ENCODE peak calls at places on chromosome 1, in seven cellular contexts. O is ovary, K is prostate gland, C is body of pancreas, R is uterus, M is breast epithelium, B is HCT116. X is an unnamed sample. For H3K36me3, the result is how much of the 10 kb centered on the place peaks cover.

GRCh38 chr1:15959424-15959823 is 16.5 kb downstream of the ZBTB17 start:
- DNase-seq in M (no peak), C (no peak), B (no peak), R (no peak), O (no peak), K (no peak), X (no peak)

GRCh38 chr1:109185990-109186703 is 27.6 kb upstream of the SARS1 start:
- DNase-seq in B (no peak), M (no peak), K (no peak), R (no peak), O (no peak), C (no peak), X (peak)

GRCh38 chr1:206578959-206579358 is 33.3 kb downstream of the EIF2D start:
- DNase-seq in K (no peak), M (no peak), C (no peak), O (no peak), B (no peak), R (no peak), X (no peak)

GRCh38 chr1:6007318-6008083 is 15.3 kb upstream of the NPHP4 start:
- DNase-seq in M (no peak), C (no peak), B (no peak), R (no peak), O (no peak), K (no peak), X (no peak)

GRCh38 chr1:155929057-155929456 is 5.2 kb downstream of the KHDC4 start:
- DNase-seq in C (no peak), M (no peak), R (no peak), B (no peak), O (no peak), K (no peak), X (no peak)

GRCh38 chr1:223269006-223269405 is 95.0 kb downstream of the SUSD4 start:
- DNase-seq in K (no peak), R (no peak), M (no peak), C (no peak), O (no peak), B (no peak), X (no peak)

GRCh38 chr1:201336711-201337450 is 40.6 kb downstream of the TNNT2 start:
- DNase-seq in M (no peak), O (no peak), R (no peak), K (no peak), B (no peak), C (no peak), X (no peak)

GRCh38 chr1:150836129-150836773 is 28.2 kb upstream of the CTSK start:
- DNase-seq in K (no peak), B (no peak), M (no peak), O (no peak), C (no peak), R (no peak), X (peak)

GRCh38 chr1:55329826-55330432 is 114.8 kb upstream of the USP24 start:
- DNase-seq in O (no peak), K (no peak), C (no peak), B (no peak), M (no peak), R (no peak), X (no peak)

GRCh38 chr1:64936958-64937357 is 29.4 kb downstream of the JAK1 start:
- DNase-seq in B (no peak), C (peak), R (no peak), O (no peak), K (no peak), M (no peak), X (no peak)

GRCh38 chr1:222926566-222926965 is 111.7 kb downstream of the DISP1 start:
- DNase-seq in B (no peak), K (no peak), C (no peak), R (no peak), O (no peak), M (no peak), X (no peak)

GRCh38 chr1:6494627-6495026 is 3.2 kb upstream of the PLEKHG5 start:
- DNase-seq in O (no peak), R (no peak), B (no peak), C (no peak), M (no peak), K (no peak), X (no peak)

GRCh38 chr1:18948913-18949688 is 7.4 kb downstream of the IFFO2 start:
- DNase-seq in B (no peak), K (peak), C (peak), R (peak), O (peak), M (peak), X (peak)

GRCh38 chr1:28456078-28456477 is 49.8 kb upstream of the RCC1 start:
- DNase-seq in R (no peak), C (no peak), O (no peak), B (no peak), M (no peak), K (no peak), X (no peak)

GRCh38 chr1:178725603-178726517 is 816 bp downstream of the RALGPS2 start:
- DNase-seq in C (peak), M (peak), K (peak), O (peak), B (peak), R (peak), X (peak)
- TF ChIP-seq POLR2A in C (peak), M (no peak), K (peak), O (no peak), B (no peak), R (no peak), X (no peak)

GRCh38 chr1:38899560-38899959 is 18.2 kb upstream of the GJA9 start:
- DNase-seq in O (no peak), R (no peak), M (no peak), K (no peak), B (no peak), C (no peak), X (no peak)
- H3K36me3 ChIP-seq in O (under half), R (under half), M (under half), K (under half), B (under half), C (under half), X (under half)

GRCh38 chr1:1616838-1617237 is 1.5 kb downstream of the MIB2 start:
- DNase-seq in B (no peak), R (no peak), C (no peak), M (no peak), O (peak), K (no peak), X (no peak)

GRCh38 chr1:1616045-1616821 is 933 bp downstream of the MIB2 start:
- DNase-seq in B (no peak), K (peak), R (no peak), O (no peak), M (no peak), C (peak), X (peak)

GRCh38 chr1:1614954-1615255 is 395 bp upstream of the MIB2 start:
- DNase-seq in O (no peak), M (no peak), B (no peak), C (no peak), K (no peak), R (no peak), X (no peak)

GRCh38 chr1:1614204-1614953 is 921 bp upstream of the MIB2 start:
- DNase-seq in K (no peak), R (no peak), O (peak), C (peak), M (no peak), B (no peak), X (peak)

DNA sequence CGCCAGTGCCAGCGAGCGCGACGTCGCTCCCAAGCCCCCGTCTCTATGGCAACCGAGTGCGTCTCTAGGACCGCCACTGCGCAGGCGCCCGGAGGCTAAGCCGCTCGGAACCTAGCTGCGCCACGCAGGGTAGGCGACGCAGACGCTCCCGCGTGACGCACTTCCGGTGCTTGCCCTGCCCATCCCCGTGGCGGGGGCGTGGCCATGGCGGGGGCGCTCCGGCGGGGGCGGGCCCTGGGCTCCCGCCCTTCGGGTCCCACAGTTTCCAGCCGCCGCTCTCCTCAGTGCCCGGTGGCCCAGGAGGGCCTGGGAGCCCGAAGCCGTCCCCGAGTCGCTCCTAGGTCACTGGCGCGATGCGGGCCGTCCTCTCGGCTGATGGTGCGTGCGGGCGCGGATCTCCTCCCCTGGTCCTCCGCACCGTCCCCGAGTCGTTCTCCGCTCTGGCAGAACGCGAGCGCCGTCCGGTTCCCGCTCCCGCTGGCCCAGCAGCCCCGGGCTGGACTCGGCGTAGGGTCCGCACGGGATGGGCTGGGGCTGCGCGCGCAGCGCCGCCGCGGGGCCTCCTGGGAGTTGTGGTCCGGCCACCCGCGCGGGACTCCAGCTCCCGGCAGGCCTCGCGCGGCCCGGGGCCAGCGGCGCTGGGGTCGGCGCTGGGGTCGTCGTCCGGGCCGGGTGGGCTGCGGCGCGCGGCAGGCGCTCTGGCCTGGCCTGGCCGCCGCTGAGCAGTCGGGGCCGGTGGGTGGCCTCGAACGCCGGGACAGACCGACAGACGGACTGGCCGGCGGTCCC is at the start of gene MIB2:
- DNase-seq in R (peak), C (peak), B (peak), O (peak), M (peak), K (peak), X (peak)
- TF ChIP-seq POLR2A in R (no peak), C (peak), B (peak), O (peak), M (peak), K (peak), X (peak)

GRCh38 chr1:204575221-204576190 is 59.3 kb downstream of the MDM4 start:
- DNase-seq in M (no peak), K (no peak), C (no peak), R (no peak), B (no peak), O (no peak), X (no peak)
- H3K36me3 ChIP-seq in M (under half), K (under half), C (under half), R (under half), B (under half), O (under half), X (under half)

GRCh38 chr1:229843627-229844238 is 217.7 kb downstream of the URB2 start:
- DNase-seq in R (peak), M (no peak), C (peak), K (peak), B (peak), O (peak), X (peak)
- TF ChIP-seq POLR2A in R (no peak), M (no peak), C (no peak), K (no peak), B (no peak), O (no peak), X (no peak)

GRCh38 chr1:230694464-230694863 is 19.5 kb downstream of the AGT start:
- DNase-seq in M (no peak), R (no peak), K (no peak), B (no peak), O (no peak), C (no peak), X (no peak)

GRCh38 chr1:230686747-230687146 is 27.2 kb downstream of the AGT start:
- DNase-seq in R (no peak), B (no peak), O (no peak), K (no peak), C (no peak), M (no peak), X (no peak)

GRCh38 chr1:230691615-230692014 is 22.3 kb downstream of the AGT start:
- DNase-seq in C (no peak), O (no peak), R (no peak), K (no peak), M (no peak), B (no peak), X (no peak)

GRCh38 chr1:230693221-230693620 is 20.7 kb downstream of the AGT start:
- DNase-seq in O (no peak), K (no peak), R (no peak), C (no peak), B (no peak), M (no peak), X (no peak)

GRCh38 chr1:230690101-230690500 is 23.8 kb downstream of the AGT start:
- DNase-seq in K (no peak), R (no peak), M (no peak), O (no peak), B (no peak), C (no peak), X (no peak)
- H3K36me3 ChIP-seq in K (under half), R (under half), M (under half), O (under half), B (under half), C (under half), X (under half)

GRCh38 chr1:23484253-23485001 is 448 bp upstream of the ASAP3 start:
- DNase-seq in K (peak), M (peak), B (peak), O (peak), R (peak), C (peak), X (peak)
- TF ChIP-seq POLR2A in K (no peak), M (no peak), B (no peak), O (no peak), R (no peak), C (peak), X (no peak)

X was measured in thyroid gland.